ENCODE peak calls at places on chromosomes 11 and 22, in eight cellular contexts. U, K, J, O, D, A, M and B are unnamed samples.

GRCh38 chr11:128388182-128388815 is 199.1 kb downstream of the ETS1 start:
- DNase-seq in U (no peak), K (no peak), J (no peak), O (no peak), D (no peak), A (no peak), M (no peak), B (no peak)

GRCh38 chr11:82216927-82217570 is 516.6 kb downstream of the FAM181B start:
- DNase-seq in U (no peak), K (no peak), J (no peak), O (no peak), D (no peak), A (no peak), M (no peak), B (no peak)

GRCh38 chr11:61406991-61407728 is 14.8 kb downstream of the TMEM216 start:
- DNase-seq in U (no peak), K (no peak), J (no peak), O (no peak), D (no peak), A (no peak), M (no peak), B (no peak)

GRCh38 chr11:13699041-13699440 is 30.6 kb downstream of the FAR1 start:
- DNase-seq in U (no peak), K (no peak), J (no peak), O (no peak), D (no peak), A (no peak), M (no peak), B (no peak)

GRCh38 chr11:78379039-78379670 is 38.5 kb downstream of the GAB2 start:
- DNase-seq in U (no peak), K (no peak), J (no peak), O (no peak), D (no peak), A (no peak), M (no peak), B (no peak)

GRCh38 chr22:38345782-38346181 is 28.5 kb upstream of the CSNK1E start:
- DNase-seq in U (no peak), K (peak), J (no peak), O (peak), D (peak), A (peak), M (peak), B (no peak)

GRCh38 chr11:129324533-129325175 is 51.0 kb upstream of the BARX2 start:
- DNase-seq in U (no peak), K (no peak), J (no peak), O (no peak), D (peak), A (no peak), M (peak), B (no peak)

GRCh38 chr11:118841469-118842222 is 42.0 kb upstream of the CXCR5 start:
- DNase-seq in U (no peak), K (no peak), J (no peak), O (no peak), D (no peak), A (no peak), M (peak), B (no peak)

GRCh38 chr22:18095101-18095805 is 15.4 kb upstream of the TUBA8 start:
- DNase-seq in U (no peak), K (no peak), J (no peak), O (no peak), D (no peak), A (peak), M (no peak), B (peak)

GRCh38 chr11:113952588-113952987 is 22.3 kb upstream of the HTR3A start:
- DNase-seq in U (no peak), K (no peak), J (no peak), O (no peak), D (no peak), A (no peak), M (no peak), B (no peak)

GRCh38 chr11:35031869-35032268 is 107.1 kb upstream of the CD44 start:
- DNase-seq in U (no peak), K (no peak), J (no peak), O (no peak), D (no peak), A (no peak), M (no peak), B (no peak)

GRCh38 chr11:118605116-118605867 is 2.1 kb upstream of the PHLDB1 start:
- DNase-seq in U (no peak), K (peak), J (no peak), O (peak), D (peak), A (peak), M (no peak), B (no peak)

GRCh38 chr11:118415739-118416068 is 14.3 kb downstream of the ATP5MG start:
- DNase-seq in U (peak), K (peak), J (no peak), O (no peak), D (no peak), A (no peak), M (no peak), B (no peak)

GRCh38 chr11:27722117-27722844 is 22.0 kb upstream of the BDNF start:
- DNase-seq in U (no peak), K (no peak), J (no peak), O (no peak), D (no peak), A (no peak), M (no peak), B (no peak)

GRCh38 chr22:24324137-24324536 is 53.5 kb downstream of the SPECC1L start:
- DNase-seq in U (no peak), K (no peak), J (no peak), O (no peak), D (no peak), A (no peak), M (no peak), B (no peak)

GRCh38 chr11:235998-236773 is at the start of gene SIRT3:
- DNase-seq in U (peak), K (peak), J (peak), O (peak), D (peak), A (peak), M (peak), B (peak)
- TF ChIP-seq POLR2A in U (no peak), K (peak), J (peak), O (peak), D (no peak), A (peak), M (peak), B (peak)

DNA sequence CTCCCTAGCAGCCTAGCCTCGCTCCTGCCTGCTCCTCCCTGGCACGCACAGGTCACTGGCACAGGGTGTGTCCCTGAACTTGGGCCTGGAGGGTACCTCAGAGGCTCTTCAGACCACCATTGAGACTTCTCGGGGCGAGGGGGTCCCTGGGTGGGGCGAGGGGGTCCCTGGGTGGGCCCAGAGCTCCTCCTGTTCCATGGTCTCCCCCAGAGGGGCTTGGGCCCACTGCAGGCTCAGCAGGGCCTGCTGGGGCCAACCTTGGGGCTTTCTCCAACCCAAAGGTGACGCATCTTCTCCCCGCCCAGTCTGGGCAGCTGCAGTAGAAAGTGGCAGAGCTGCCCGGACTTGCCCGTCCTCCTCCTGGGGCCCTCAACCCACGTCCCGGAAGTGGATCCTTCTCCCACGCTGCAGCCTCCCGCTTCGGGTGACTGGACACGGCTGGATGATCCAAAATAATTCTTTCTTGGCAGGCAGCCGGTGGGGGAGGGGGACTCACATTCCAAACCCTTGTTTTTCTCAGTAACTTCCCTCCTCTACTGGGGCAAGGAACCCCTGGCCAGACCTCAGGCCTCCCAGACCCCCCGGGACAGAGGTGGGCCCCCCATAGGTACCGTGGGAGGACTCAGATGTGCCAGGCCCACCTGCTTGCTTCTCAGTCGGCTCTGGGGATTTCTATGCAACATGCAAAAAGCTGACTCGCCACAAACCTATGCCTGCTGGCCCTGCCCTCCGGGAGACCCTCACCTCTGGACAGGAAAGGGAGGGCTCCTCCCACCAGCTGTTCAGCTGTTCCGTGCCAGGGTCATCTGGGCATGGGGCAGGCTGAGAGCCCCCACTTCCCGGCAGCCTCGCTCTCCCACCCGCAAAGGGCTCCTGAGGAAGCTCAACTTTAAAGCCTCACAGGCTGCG is 1.5 kb downstream of the PLXNB2 start:
- DNase-seq in U (peak), K (peak), J (no peak), O (peak), D (peak), A (no peak), M (peak), B (peak)
- TF ChIP-seq POLR2A in U (no peak), K (no peak), J (no peak), O (no peak), D (no peak), A (no peak), M (no peak), B (no peak)

GRCh38 chr11:33672273-33672672 is 28.4 kb downstream of the C11orf91 start:
- DNase-seq in U (no peak), K (no peak), J (no peak), O (no peak), D (no peak), A (no peak), M (no peak), B (no peak)

GRCh38 chr11:33668951-33669596 is 31.6 kb downstream of the C11orf91 start:
- DNase-seq in U (no peak), K (no peak), J (no peak), O (no peak), D (peak), A (no peak), M (no peak), B (no peak)

GRCh38 chr11:33668468-33668825 is 32.2 kb downstream of the C11orf91 start:
- DNase-seq in U (no peak), K (no peak), J (no peak), O (no peak), D (no peak), A (no peak), M (no peak), B (no peak)

GRCh38 chr11:33669598-33670249 is 30.9 kb downstream of the C11orf91 start:
- DNase-seq in U (no peak), K (no peak), J (no peak), O (no peak), D (no peak), A (no peak), M (no peak), B (no peak)

GRCh38 chr11:33670250-33671011 is 30.2 kb downstream of the C11orf91 start:
- DNase-seq in U (no peak), K (no peak), J (no peak), O (no peak), D (peak), A (no peak), M (no peak), B (peak)
- TF ChIP-seq POLR2A in U (no peak), K (no peak), J (no peak), O (no peak), D (no peak), A (no peak), M (no peak), B (no peak)

GRCh38 chr11:74070713-74071506 is 62.0 kb upstream of the UCP3 start:
- DNase-seq in U (peak), K (no peak), J (no peak), O (no peak), D (no peak), A (no peak), M (no peak), B (no peak)
- TF ChIP-seq POLR2A in U (no peak), K (no peak), J (no peak), O (no peak), D (no peak), A (no peak), M (no peak), B (no peak)

GRCh38 chr11:57513446-57513795 is 2.1 kb downstream of the SLC43A1 start:
- DNase-seq in U (no peak), K (no peak), J (no peak), O (no peak), D (no peak), A (no peak), M (no peak), B (no peak)
- TF ChIP-seq POLR2A in U (no peak), K (no peak), J (no peak), O (no peak), D (no peak), A (no peak), M (no peak), B (no peak)

DNA sequence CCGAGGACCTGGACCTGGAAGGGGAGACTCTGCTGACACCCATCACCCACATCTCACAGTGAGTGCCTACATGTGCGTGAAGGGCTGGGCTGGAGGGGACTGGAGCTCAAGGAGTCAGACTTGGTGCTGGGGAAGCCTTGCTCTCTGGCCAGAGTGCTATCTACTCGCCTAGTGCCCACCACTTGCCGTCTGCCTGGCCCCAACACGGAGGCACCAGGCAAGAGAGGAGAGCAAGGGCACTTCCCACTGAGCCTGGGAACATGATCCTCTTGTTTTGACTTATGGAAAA is 37.8 kb downstream of the KCNQ1OT1 start:
- DNase-seq in U (no peak), K (no peak), J (no peak), O (no peak), D (no peak), A (peak), M (no peak), B (no peak)
- TF ChIP-seq POLR2A in U (no peak), K (no peak), J (no peak), O (no peak), D (no peak), A (no peak), M (no peak), B (no peak)

GRCh38 chr11:36724742-36725387 is 126.8 kb upstream of the RAG2 start:
- DNase-seq in U (no peak), K (no peak), J (no peak), O (no peak), D (no peak), A (no peak), M (no peak), B (no peak)
- TF ChIP-seq POLR2A in U (no peak), K (no peak), J (no peak), O (no peak), D (no peak), A (no peak), M (no peak), B (no peak)

DNA sequence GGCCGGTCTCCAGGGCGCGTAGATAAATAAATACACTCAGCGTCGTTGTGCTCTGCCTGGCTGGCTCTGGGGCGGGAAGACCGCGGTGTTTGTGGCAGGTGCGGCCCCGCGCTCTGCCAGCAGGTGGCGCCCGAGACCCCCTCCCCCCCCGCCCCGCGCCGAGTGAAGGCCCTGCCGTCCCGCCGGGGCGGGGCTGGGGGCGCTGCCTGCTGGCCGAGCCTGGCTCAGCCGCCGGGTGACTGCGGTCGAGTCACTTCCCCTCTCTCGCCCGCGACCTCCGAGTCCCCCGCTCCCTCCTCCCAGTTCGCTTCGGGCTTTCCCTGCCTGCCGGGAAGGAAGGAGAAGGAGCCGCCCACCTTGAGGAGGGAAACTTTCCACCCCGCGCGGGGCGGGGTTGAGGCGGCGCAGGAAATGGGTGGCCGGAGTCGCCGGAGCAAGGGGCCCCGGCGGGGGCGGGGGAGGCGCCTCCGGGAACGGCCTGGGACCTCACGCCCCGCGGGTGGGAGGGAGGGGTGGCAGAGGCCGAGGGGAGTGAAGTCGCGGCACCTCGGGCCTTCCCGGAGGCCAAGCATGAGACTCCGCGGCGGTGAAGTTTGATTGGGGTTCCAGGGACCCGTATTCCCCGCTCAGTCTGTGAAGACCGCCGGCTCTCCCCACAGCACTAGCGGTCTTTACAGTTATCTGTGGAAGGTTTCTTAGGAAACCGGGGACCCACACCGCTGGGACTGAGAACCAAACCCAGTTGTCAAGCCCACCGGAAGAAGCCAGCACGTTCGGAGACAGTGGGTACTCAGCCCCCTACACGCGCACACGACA is 1.5 kb upstream of the EHBP1L1 start:
- DNase-seq in U (peak), K (peak), J (peak), O (peak), D (peak), A (peak), M (peak), B (peak)
- TF ChIP-seq POLR2A in U (no peak), K (no peak), J (no peak), O (no peak), D (no peak), A (no peak), M (peak), B (peak)

GRCh38 chr11:64284048-64284961 is at the start of gene BAD:
- DNase-seq in U (peak), K (peak), J (peak), O (peak), D (peak), A (peak), M (peak), B (peak)
- TF ChIP-seq POLR2A in U (no peak), K (peak), J (peak), O (peak), D (no peak), A (no peak), M (peak), B (peak)